ENCODE peak calls at places on chromosomes 5 and 9, in nine cellular contexts. Z, E, Y, F, Q, M, W, B and A are unnamed samples.

GRCh38 chr5:146213210-146213838 is 9.9 kb downstream of the RBM27 start:
- DNase-seq in Z (no peak), E (no peak), Y (no peak), F (no peak), Q (peak; percentile 15), M (peak; percentile 28), W (no peak), B (no peak), A (no peak)

GRCh38 chr9:69554945-69555344 is 117.2 kb downstream of the APBA1 start:
- DNase-seq in Z (no peak), E (no peak), Y (no peak), F (no peak), Q (no peak), M (peak; percentile 90), W (no peak), B (peak; percentile 58), A (no peak)

GRCh38 chr9:132341177-132341840 is 13.5 kb downstream of the SETX start:
- DNase-seq in Z (no peak), E (peak; percentile 60), Y (no peak), F (no peak), Q (no peak), M (no peak), W (peak; percentile 3), B (no peak), A (no peak)

GRCh38 chr9:91234523-91234922 is 127.2 kb downstream of the AUH start:
- DNase-seq in Z (no peak), E (no peak), Y (no peak), F (no peak), Q (no peak), M (no peak), W (no peak), B (no peak), A (no peak)

GRCh38 chr5:128470663-128471062 is 67.4 kb downstream of the FBN2 start:
- DNase-seq in Z (no peak), E (no peak), Y (no peak), F (no peak), Q (no peak), M (no peak), W (no peak), B (no peak), A (no peak)

GRCh38 chr5:23268136-23268535 is 239.3 kb upstream of the PRDM9 start:
- DNase-seq in Z (no peak), E (no peak), Y (no peak), F (no peak), Q (peak; percentile 34), M (no peak), W (no peak), B (no peak), A (no peak)

GRCh38 chr5:3325811-3326568 is 269.6 kb upstream of the IRX1 start:
- DNase-seq in Z (no peak), E (no peak), Y (no peak), F (no peak), Q (no peak), M (no peak), W (no peak), B (peak; percentile 18), A (no peak)

GRCh38 chr5:75337366-75338021 is 474 bp downstream of the HMGCR start:
- DNase-seq in Z (peak; percentile 44), E (peak; percentile 33), Y (peak; percentile 59), F (no peak), Q (no peak), M (no peak), W (peak; percentile 50), B (peak; percentile 4), A (no peak)

GRCh38 chr5:53922508-53923498 is 362.4 kb downstream of the NDUFS4 start:
- DNase-seq in Z (no peak), E (no peak), Y (no peak), F (no peak), Q (no peak), M (no peak), W (no peak), B (no peak), A (no peak)

GRCh38 chr9:22913518-22913917 is 466.9 kb downstream of the DMRTA1 start:
- DNase-seq in Z (no peak), E (no peak), Y (no peak), F (no peak), Q (no peak), M (no peak), W (no peak), B (no peak), A (no peak)

GRCh38 chr5:8081179-8081578 is 212.2 kb downstream of the MTRR start:
- DNase-seq in Z (no peak), E (no peak), Y (no peak), F (no peak), Q (peak; percentile 48), M (no peak), W (no peak), B (no peak), A (no peak)

GRCh38 chr9:90544488-90544887 is 98.1 kb downstream of the DIRAS2 start:
- DNase-seq in Z (no peak), E (no peak), Y (no peak), F (no peak), Q (no peak), M (no peak), W (no peak), B (no peak), A (no peak)

GRCh38 chr9:134585746-134586706 is 55.6 kb upstream of the COL5A1 start:
- DNase-seq in Z (no peak), E (no peak), Y (no peak), F (no peak), Q (no peak), M (peak; percentile 78), W (no peak), B (peak; percentile 80), A (no peak)

GRCh38 chr5:178145965-178146820 is 7.5 kb downstream of the NHP2 start:
- DNase-seq in Z (peak; percentile 59), E (no peak), Y (peak; percentile 77), F (peak; percentile 61), Q (peak; percentile 6), M (no peak), W (no peak), B (peak; percentile 26), A (peak; percentile 58)

GRCh38 chr9:124260769-124261603 is 3.2 kb downstream of the NEK6 start:
- DNase-seq in Z (no peak), E (no peak), Y (no peak), F (no peak), Q (no peak), M (peak; percentile 75), W (no peak), B (peak; percentile 78), A (no peak)

GRCh38 chr5:35773936-35774335 is 82.8 kb upstream of the IL7R start:
- DNase-seq in Z (no peak), E (no peak), Y (peak; percentile 61), F (no peak), Q (no peak), M (peak; percentile 56), W (no peak), B (peak; percentile 71), A (no peak)

GRCh38 chr5:124675921-124676846 is 70.3 kb downstream of the ZNF608 start:
- DNase-seq in Z (no peak), E (no peak), Y (no peak), F (no peak), Q (no peak), M (no peak), W (no peak), B (no peak), A (no peak)

GRCh38 chr5:111129938-111130337 is 37.8 kb downstream of the WDR36 start:
- DNase-seq in Z (no peak), E (no peak), Y (no peak), F (no peak), Q (no peak), M (peak; percentile 33), W (no peak), B (peak; percentile 56), A (no peak)

GRCh38 chr9:101907466-101907865 is 169.0 kb upstream of the GRIN3A start:
- DNase-seq in Z (no peak), E (no peak), Y (no peak), F (no peak), Q (no peak), M (no peak), W (no peak), B (no peak), A (no peak)